ENCODE peak calls at places on chromosome 18, in four cellular contexts. O is IMR-90, W is H1, X is H9. J is an unnamed sample.

GRCh38 chr18:59266876-59267510 is 6.3 kb downstream of the RAX start:
- DNase-seq in O (no peak), W (no peak), X (no peak), J (no peak)

GRCh38 chr18:55764382-55764781 is 176.4 kb upstream of the TCF4 start:
- DNase-seq in O (no peak), W (no peak), X (no peak), J (peak)

GRCh38 chr18:30175621-30176225 is 866.8 kb downstream of the DSC3 start:
- DNase-seq in O (no peak), W (no peak), X (no peak), J (no peak)

GRCh38 chr18:41324934-41325333 is 630.1 kb upstream of the PIK3C3 start:
- DNase-seq in O (peak), W (no peak), X (no peak), J (no peak)

GRCh38 chr18:39838831-39839230 is 2116.2 kb upstream of the PIK3C3 start:
- DNase-seq in O (no peak), W (no peak), X (no peak), J (no peak)

GRCh38 chr18:59823611-59824195 is 76.1 kb upstream of the PMAIP1 start:
- DNase-seq in O (peak), W (peak), X (peak), J (peak)

GRCh38 chr18:34773961-34774754 is 64.1 kb downstream of the DTNA start:
- DNase-seq in O (peak), W (no peak), X (no peak), J (no peak)

GRCh38 chr18:38174173-38174572 is 608.6 kb upstream of the CELF4 start:
- DNase-seq in O (no peak), W (no peak), X (no peak), J (no peak)

GRCh38 chr18:10059610-10060468 is 146.0 kb downstream of the VAPA start:
- DNase-seq in O (peak), W (no peak), X (no peak), J (no peak)

DNA sequence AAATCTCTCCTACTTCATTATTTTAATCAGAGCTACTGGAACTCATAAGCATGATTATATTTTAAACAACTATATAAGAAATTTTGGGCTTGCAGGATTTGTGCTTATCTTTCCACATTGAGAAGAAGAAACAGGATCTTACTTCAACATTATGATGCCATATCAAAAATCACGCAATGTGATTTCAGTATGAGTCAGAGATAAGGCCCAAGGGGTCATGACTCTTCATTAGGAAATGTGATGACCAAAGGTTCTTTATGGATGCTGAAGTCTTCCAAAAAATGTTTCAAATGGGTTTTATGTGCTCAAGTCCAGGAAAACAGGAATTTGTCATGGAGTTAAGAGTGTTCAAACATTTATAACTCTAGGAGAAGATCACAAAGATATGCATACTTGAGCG is 7.8 kb upstream of the SERPINB2 start:
- DNase-seq in O (peak), W (no peak), X (no peak), J (peak)
- H2BK5ac ChIP-seq in O (no peak), W (no peak), X (no peak), J (no peak)

DNA sequence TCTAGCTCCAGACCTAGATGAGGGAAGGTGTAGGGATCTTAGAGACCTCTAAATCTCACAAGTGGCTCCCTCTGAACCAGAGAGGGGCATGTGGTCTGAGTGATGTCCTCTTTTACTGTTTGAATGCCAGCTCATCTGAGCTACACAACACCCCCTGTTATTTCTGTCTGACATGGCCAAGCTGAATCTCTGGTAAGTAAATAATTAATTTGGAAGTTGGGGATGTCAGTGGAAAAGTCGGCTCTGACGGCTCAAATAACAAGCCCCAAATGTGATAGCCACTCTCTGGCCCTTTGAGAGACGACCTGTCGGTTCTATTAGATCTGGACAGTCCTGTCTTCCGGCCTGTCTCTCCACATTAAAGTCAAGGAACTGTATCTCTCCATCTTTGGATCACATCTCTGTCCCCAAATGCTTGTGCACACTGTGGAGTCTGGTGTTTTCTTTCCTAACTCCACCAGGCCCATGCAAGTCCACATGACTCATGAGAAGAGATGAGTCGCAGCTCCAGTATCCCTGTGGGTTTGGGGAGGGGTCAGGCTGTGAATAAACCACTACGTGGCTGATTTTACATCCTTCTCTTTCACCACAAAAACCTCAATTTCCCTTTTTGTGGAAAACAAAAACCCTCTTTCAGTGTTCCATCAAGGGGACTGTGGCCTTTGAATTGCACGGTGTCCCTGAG is 52.5 kb downstream of the SETBP1 start:
- DNase-seq in O (peak), W (no peak), X (no peak), J (peak)
- H2BK120ac ChIP-seq in O (peak), W (no peak), X (no peak), J (no peak)

GRCh38 chr18:3466051-3466450 is 16.1 kb downstream of the TGIF1 start:
- DNase-seq in O (peak), W (no peak), X (no peak), J (peak)
- H4K5ac ChIP-seq in O (peak), W (no peak), X (no peak), J (no peak)

GRCh38 chr18:73638709-73639108 is 508.9 kb downstream of the FBXO15 start:
- DNase-seq in O (peak), W (no peak), X (no peak), J (no peak)

GRCh38 chr18:73639788-73640187 is 507.8 kb downstream of the FBXO15 start:
- DNase-seq in O (no peak), W (no peak), X (peak), J (no peak)

DNA sequence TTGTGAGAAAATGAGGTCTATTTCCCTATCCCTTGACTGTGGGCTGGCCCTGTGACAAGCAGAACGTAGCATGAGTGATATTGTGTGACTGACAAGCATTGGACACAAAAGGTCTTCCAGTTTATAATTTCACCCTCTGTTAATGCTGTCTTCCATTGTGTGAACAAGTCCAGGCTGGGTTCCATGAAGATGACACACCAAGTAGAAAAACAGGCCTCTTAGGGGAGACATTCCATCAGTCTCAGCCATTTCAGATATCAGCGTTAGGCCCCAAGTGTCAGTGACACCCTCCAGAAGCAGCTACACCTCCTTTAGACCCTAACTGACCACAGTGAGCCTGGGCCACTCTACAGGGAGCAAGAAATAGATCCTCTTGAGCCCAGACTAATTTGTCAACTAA is 511.3 kb downstream of the FBXO15 start:
- DNase-seq in O (peak), W (no peak), X (no peak), J (peak)
- H2BK5ac ChIP-seq in O (peak), W (no peak), X (no peak), J (no peak)

GRCh38 chr18:79483971-79484491 is 88.3 kb downstream of the NFATC1 start:
- DNase-seq in O (no peak), W (no peak), X (no peak), J (no peak)
- H2BK120ac ChIP-seq in O (peak), W (no peak), X (no peak), J (no peak)

GRCh38 chr18:79615586-79615985 is 64.0 kb upstream of the CTDP1 start:
- DNase-seq in O (no peak), W (no peak), X (no peak), J (no peak)

GRCh38 chr18:79616651-79617518 is 62.7 kb upstream of the CTDP1 start:
- DNase-seq in O (peak), W (no peak), X (no peak), J (peak)

GRCh38 chr18:79614211-79615028 is 65.2 kb upstream of the CTDP1 start:
- DNase-seq in O (no peak), W (no peak), X (no peak), J (no peak)

GRCh38 chr18:79613186-79613931 is 66.2 kb upstream of the CTDP1 start:
- DNase-seq in O (no peak), W (no peak), X (no peak), J (no peak)

GRCh38 chr18:79615091-79615490 is 64.5 kb upstream of the CTDP1 start:
- DNase-seq in O (no peak), W (no peak), X (no peak), J (no peak)
- H4K5ac ChIP-seq in O (no peak), W (no peak), X (no peak), J (no peak)

GRCh38 chr18:13527730-13528129 is 198.6 kb downstream of the FAM210A start:
- DNase-seq in O (no peak), W (no peak), X (no peak), J (no peak)
- H2BK5ac ChIP-seq in O (no peak), W (no peak), X (no peak), J (no peak)